ENCODE peak calls at places on chromosomes 5 and 9, in five cellular contexts. S is neuronal stem cell, V is H1, G is H9, Z is mesenchymal stem cell. N is an unnamed sample.

GRCh38 chr9:31103836-31104235 is 1280.6 kb upstream of the ACO1 start:
- DNase-seq in G (no peak), Z (peak), S (no peak), V (no peak), N (no peak)

GRCh38 chr9:125789196-125789595 is 42.0 kb downstream of the PBX3 start:
- DNase-seq in S (no peak), G (no peak), Z (no peak), V (no peak), N (no peak)

GRCh38 chr9:107975426-107976010 is 485.9 kb upstream of the KLF4 start:
- DNase-seq in V (no peak), S (no peak), G (no peak), Z (no peak), N (no peak)

GRCh38 chr5:127442085-127442484 is 75.4 kb upstream of the PRRC1 start:
- DNase-seq in Z (peak), G (no peak), V (no peak), S (no peak), N (peak)

GRCh38 chr5:109844695-109845094 is 155.0 kb downstream of the MAN2A1 start:
- DNase-seq in G (no peak), S (no peak), Z (no peak), V (no peak), N (no peak)

GRCh38 chr5:79025054-79025465 is 40.0 kb upstream of the ARSB start:
- DNase-seq in S (peak), V (peak), Z (peak), G (peak), N (peak)

GRCh38 chr5:86679529-86679928 is 61.8 kb downstream of the COX7C start:
- DNase-seq in V (no peak), G (no peak), S (peak), Z (peak), N (peak)

GRCh38 chr9:99831857-99832557 is 10.3 kb downstream of the NR4A3 start:
- DNase-seq in V (no peak), G (no peak), Z (no peak), S (no peak), N (no peak)

GRCh38 chr5:26482076-26482816 is 556.1 kb downstream of the CDH9 start:
- DNase-seq in G (no peak), S (no peak), Z (peak), V (no peak), N (no peak)

GRCh38 chr9:74963043-74963442 is 10.3 kb upstream of the C9orf40 start:
- DNase-seq in Z (no peak), S (no peak), V (no peak), G (no peak), N (no peak)

GRCh38 chr5:134541736-134542376 is 16.4 kb downstream of the JADE2 start:
- DNase-seq in G (peak), S (peak), V (no peak), Z (peak), N (peak)

GRCh38 chr5:142571921-142572320 is 114.0 kb downstream of the FGF1 start:
- DNase-seq in G (no peak), S (no peak), V (no peak), Z (no peak), N (no peak)

GRCh38 chr9:75855509-75855908 is 35.0 kb upstream of the PCSK5 start:
- DNase-seq in S (no peak), Z (peak), G (no peak), V (no peak), N (peak)

GRCh38 chr5:14156611-14157493 is 13.7 kb downstream of the TRIO start:
- DNase-seq in Z (peak), S (no peak), V (no peak), G (no peak), N (peak)

GRCh38 chr5:151678146-151678545 is 8.6 kb downstream of the SPARC start:
- DNase-seq in G (no peak), Z (peak), V (no peak), S (no peak), N (no peak)

GRCh38 chr5:169875091-169875727 is 105.1 kb downstream of the INSYN2B start:
- DNase-seq in G (no peak), Z (peak), S (no peak), V (no peak), N (no peak)

GRCh38 chr9:134420281-134420835 is 94.1 kb downstream of the RXRA start:
- DNase-seq in G (no peak), V (no peak), Z (no peak), S (no peak), N (no peak)

GRCh38 chr5:171707441-171707790 is 78.2 kb upstream of the SMIM23 start:
- DNase-seq in G (peak), S (no peak), V (no peak), Z (no peak), N (no peak)

GRCh38 chr9:98117984-98118639 is 910 bp downstream of the TRIM14 start:
- DNase-seq in G (no peak), V (no peak), S (no peak), Z (peak), N (no peak)

GRCh38 chr9:547309-547708 is 294.2 kb upstream of the DMRT1 start:
- DNase-seq in S (no peak), Z (no peak), G (no peak), V (no peak), N (no peak)

GRCh38 chr5:68007446-68007845 is 208.1 kb upstream of the PIK3R1 start:
- DNase-seq in V (no peak), S (no peak), G (no peak), Z (peak), N (peak)

GRCh38 chr9:31394040-31394473 is 990.4 kb upstream of the ACO1 start:
- DNase-seq in S (no peak), V (no peak), Z (peak), G (no peak), N (no peak)

GRCh38 chr5:40570408-40571129 is 109.1 kb upstream of the PTGER4 start:
- DNase-seq in V (no peak), S (no peak), Z (peak), G (no peak), N (no peak)

GRCh38 chr5:56640763-56641406 is 174.5 kb upstream of the MAP3K1 start:
- DNase-seq in G (no peak), Z (no peak), S (no peak), V (no peak), N (peak)

GRCh38 chr5:53406630-53407316 is 73.7 kb upstream of the FST start:
- DNase-seq in Z (peak), S (no peak), G (no peak), V (no peak), N (peak)

GRCh38 chr5:43711496-43711895 is 108.5 kb downstream of the NNT start:
- DNase-seq in G (no peak), V (no peak), S (no peak), Z (peak), N (peak)

GRCh38 chr5:82159014-82159413 is 119.1 kb downstream of the RPS23 start:
- DNase-seq in S (no peak), Z (peak), G (no peak), V (no peak), N (peak)

GRCh38 chr9:116476935-116477381 is 210.1 kb upstream of the TRIM32 start:
- DNase-seq in S (no peak), V (no peak), G (no peak), Z (no peak), N (no peak)

GRCh38 chr9:22829236-22829635 is 382.6 kb downstream of the DMRTA1 start:
- DNase-seq in G (no peak), Z (no peak), S (no peak), V (no peak), N (no peak)

GRCh38 chr9:87383341-87384150 is 114.1 kb upstream of the DAPK1 start:
- DNase-seq in G (no peak), Z (no peak), S (no peak), V (no peak), N (no peak)

GRCh38 chr5:44974813-44975212 is 166.1 kb downstream of the MRPS30 start:
- DNase-seq in G (no peak), V (no peak), S (no peak), Z (no peak), N (no peak)

GRCh38 chr5:154470949-154471870 is 6.8 kb downstream of the HAND1 start:
- DNase-seq in S (no peak), G (no peak), Z (no peak), V (no peak), N (no peak)

GRCh38 chr5:56817306-56817986 is 2.1 kb downstream of the MAP3K1 start:
- DNase-seq in G (no peak), Z (no peak), S (no peak), V (no peak), N (no peak)

GRCh38 chr5:91910247-91910646 is 527.1 kb upstream of the ARRDC3 start:
- DNase-seq in S (no peak), G (no peak), Z (no peak), V (no peak), N (no peak)

GRCh38 chr5:146716636-146717035 is 161.9 kb downstream of the PPP2R2B start:
- DNase-seq in S (no peak), Z (peak), G (no peak), V (no peak), N (no peak)

GRCh38 chr9:2153599-2154217 is 138.6 kb downstream of the SMARCA2 start:
- DNase-seq in S (no peak), G (no peak), Z (no peak), V (no peak), N (no peak)

GRCh38 chr5:78627175-78627574 is 21.4 kb downstream of the LHFPL2 start:
- DNase-seq in Z (no peak), G (no peak), V (no peak), S (no peak), N (no peak)

GRCh38 chr9:78428640-78429039 is 131.7 kb downstream of the PSAT1 start:
- DNase-seq in V (no peak), Z (no peak), S (no peak), G (no peak), N (no peak)

GRCh38 chr5:124932791-124933600 is 186.6 kb upstream of the ZNF608 start:
- DNase-seq in V (no peak), Z (peak), S (no peak), G (no peak), N (no peak)

DNA sequence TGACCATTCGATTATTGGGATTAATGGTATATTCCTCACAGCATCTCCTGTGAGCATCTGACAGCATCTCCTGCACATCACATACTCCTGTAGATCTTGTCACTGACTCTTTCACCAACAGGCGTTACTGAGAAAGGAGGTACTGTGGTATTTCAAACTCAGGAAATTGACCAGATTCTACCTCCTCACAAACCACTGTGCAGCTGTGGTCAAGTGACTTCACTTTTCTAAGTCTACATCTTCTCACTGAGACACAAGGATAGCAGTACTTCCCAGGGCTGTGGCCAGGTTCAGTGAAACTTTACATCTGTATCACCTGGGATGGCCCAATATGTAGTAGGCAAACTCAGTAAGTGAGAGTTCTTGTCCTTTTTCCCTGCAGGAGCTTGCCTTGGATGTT is 332.3 kb upstream of the ADAMTSL1 start:
- DNase-seq in G (no peak), V (no peak), Z (no peak), S (no peak), N (no peak)
- H2AFZ ChIP-seq in G (no peak), V (no peak), Z (no peak), S (no peak), N (no peak)

DNA sequence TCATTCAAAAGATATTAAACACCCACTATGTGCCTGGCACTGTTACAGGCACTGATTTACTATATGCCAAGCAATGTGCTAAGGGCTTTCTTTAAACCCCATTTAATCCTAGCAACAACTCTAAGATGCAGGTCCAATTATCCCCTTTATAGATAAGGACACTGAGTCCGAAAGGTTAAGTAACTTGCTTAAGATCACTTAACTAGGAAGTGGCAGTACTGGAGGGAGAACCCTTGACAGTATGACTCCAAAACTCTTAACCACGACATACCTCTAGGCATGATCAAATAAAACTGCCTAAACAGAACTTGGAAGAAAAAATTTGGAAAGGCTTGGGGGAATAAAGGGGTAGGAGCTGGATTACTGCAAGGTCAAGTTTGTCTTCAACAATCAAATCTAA is 1.7 kb downstream of the RAB14 start:
- DNase-seq in S (no peak), Z (peak), G (no peak), V (no peak), N (peak)
- H3K14ac ChIP-seq in S (no peak), Z (no peak), G (no peak), V (no peak), N (no peak)

GRCh38 chr9:36750630-36751029 is 177.9 kb downstream of the MELK start:
- DNase-seq in Z (no peak), G (no peak), S (no peak), V (no peak), N (no peak)
- H2BK12ac ChIP-seq in Z (no peak), G (no peak), S (no peak), V (no peak), N (no peak)

DNA sequence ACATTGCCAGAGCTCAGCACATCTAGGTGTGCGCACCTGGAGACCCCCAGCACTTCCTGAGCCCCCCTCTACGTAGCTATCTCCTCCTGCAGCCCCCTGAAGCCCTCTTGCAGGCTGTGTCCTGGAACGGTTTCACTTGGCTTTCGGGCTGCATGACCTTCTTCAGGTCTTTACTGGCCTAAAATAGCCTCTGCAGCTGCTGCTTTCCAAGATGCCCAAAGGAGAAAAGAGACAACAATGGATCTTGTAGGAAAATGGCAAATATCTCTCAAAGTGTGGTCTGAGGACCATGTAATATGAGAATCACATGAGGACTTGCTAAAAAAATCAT is 6.6 kb upstream of the ERMP1 start:
- DNase-seq in G (no peak), S (no peak), V (no peak), Z (no peak), N (no peak)
- H2AFZ ChIP-seq in G (no peak), S (no peak), V (peak), Z (no peak), N (no peak)

N was measured in trophoblast cell.